ENCODE peak calls at places on chromosome 19, in ten cellular contexts. H, F, L, I, S, U, Q, R, M and B are unnamed samples.

GRCh38 chr19:48635966-48636858 is 967 bp downstream of the DBP start:
- DNase-seq in M (no peak), H (no peak), U (peak; percentile 2), L (no peak), I (no peak), Q (no peak), F (no peak), S (no peak), R (no peak), B (no peak)

GRCh38 chr19:8355631-8356402 is 8.1 kb upstream of the ANGPTL4 start:
- DNase-seq in R (peak; percentile 100), I (no peak), L (no peak), Q (no peak), H (no peak), M (peak; percentile 64), U (peak; percentile 99), S (peak; percentile 40), F (peak; percentile 84), B (peak; percentile 98)

GRCh38 chr19:43311256-43311655 is 41.9 kb upstream of the PSG9 start:
- DNase-seq in L (no peak), I (no peak), Q (no peak), R (no peak), H (no peak), F (no peak), U (no peak), M (no peak), S (no peak), B (no peak)

GRCh38 chr19:15519433-15519976 is 11.2 kb downstream of the CYP4F22 start:
- DNase-seq in R (no peak), I (no peak), U (no peak), S (no peak), F (no peak), H (no peak), M (no peak), Q (no peak), L (no peak), B (no peak)

GRCh38 chr19:5093953-5094718 is 125.2 kb downstream of the KDM4B start:
- DNase-seq in Q (no peak), H (no peak), M (no peak), F (no peak), U (no peak), I (no peak), L (no peak), S (no peak), R (no peak), B (peak; percentile 17)

GRCh38 chr19:53772943-53773342 is 51.2 kb downstream of the NLRP12 start:
- DNase-seq in I (no peak), H (peak; percentile 4), M (peak; percentile 82), S (no peak), R (peak; percentile 9), L (peak; percentile 2), F (peak; percentile 67), Q (peak; percentile 75), U (peak; percentile 61), B (peak; percentile 7)

GRCh38 chr19:51750381-51751124 is 1.1 kb downstream of the FPR1 start:
- DNase-seq in Q (no peak), R (no peak), U (peak; percentile 13), L (no peak), S (no peak), H (no peak), F (no peak), I (no peak), M (no peak), B (peak; percentile 31)

GRCh38 chr19:13198634-13199033 is 48.4 kb downstream of the IER2 start:
- DNase-seq in F (no peak), S (no peak), L (no peak), M (no peak), I (no peak), H (no peak), R (no peak), U (no peak), Q (no peak), B (no peak)

GRCh38 chr19:6271251-6271650 is 8.5 kb downstream of the MLLT1 start:
- DNase-seq in S (no peak), I (no peak), L (no peak), Q (peak; percentile 55), F (peak; percentile 49), R (no peak), M (no peak), H (no peak), U (no peak), B (no peak)

GRCh38 chr19:8662263-8662662 is 31.8 kb downstream of the NFILZ start:
- DNase-seq in R (no peak), Q (no peak), L (no peak), M (no peak), H (no peak), S (no peak), U (no peak), F (no peak), I (no peak), B (no peak)

GRCh38 chr19:48991011-48991609 is 2.0 kb downstream of the GYS1 start:
- DNase-seq in H (no peak), Q (no peak), L (no peak), U (no peak), F (no peak), S (no peak), I (no peak), R (no peak), M (no peak), B (no peak)

GRCh38 chr19:16370671-16371391 is 46.2 kb downstream of the KLF2 start:
- DNase-seq in L (no peak), Q (no peak), M (no peak), I (no peak), H (no peak), S (no peak), U (no peak), R (no peak), F (no peak), B (no peak)

GRCh38 chr19:58218899-58219298 is 9.8 kb upstream of the ZNF544 start:
- DNase-seq in L (no peak), H (no peak), I (no peak), U (peak; percentile 31), S (no peak), F (no peak), Q (peak; percentile 73), M (no peak), R (peak; percentile 4), B (no peak)

GRCh38 chr19:51341976-51342580 is at the start of gene VSIG10L:
- DNase-seq in F (no peak), I (no peak), Q (no peak), U (no peak), H (no peak), M (no peak), S (no peak), R (no peak), L (no peak), B (no peak)

GRCh38 chr19:46629546-46630025 is 4.7 kb upstream of the PTGIR start:
- DNase-seq in U (no peak), S (no peak), H (no peak), L (no peak), F (no peak), Q (no peak), I (no peak), M (no peak), R (no peak), B (no peak)

GRCh38 chr19:34308381-34309367 is 54.3 kb downstream of the GARRE1 start:
- DNase-seq in R (no peak), I (no peak), L (no peak), Q (no peak), S (no peak), U (no peak), M (no peak), H (no peak), F (no peak), B (no peak)

GRCh38 chr19:49746206-49746958 is 16.7 kb downstream of the TSKS start:
- DNase-seq in U (peak; percentile 37), Q (peak; percentile 98), H (no peak), S (no peak), M (no peak), R (no peak), L (no peak), I (peak; percentile 16), F (peak; percentile 37), B (no peak)

GRCh38 chr19:8641908-8642547 is 11.6 kb downstream of the NFILZ start:
- DNase-seq in R (peak; percentile 32), M (peak; percentile 24), Q (no peak), F (peak; percentile 78), I (no peak), U (peak; percentile 51), L (peak; percentile 35), H (no peak), S (no peak), B (no peak)

GRCh38 chr19:15195987-15196682 is 4.7 kb downstream of the NOTCH3 start:
- DNase-seq in H (peak; percentile 41), S (no peak), L (no peak), F (peak; percentile 27), M (no peak), Q (peak; percentile 95), I (no peak), U (no peak), R (no peak), B (no peak)

GRCh38 chr19:6536138-6536671 is 5.4 kb downstream of the TNFSF9 start:
- DNase-seq in H (peak; percentile 35), M (no peak), L (no peak), Q (peak; percentile 84), R (no peak), S (no peak), F (no peak), I (no peak), U (peak; percentile 47), B (no peak)

GRCh38 chr19:10421240-10421948 is 1.1 kb downstream of the PDE4A start:
- DNase-seq in L (no peak), R (no peak), S (no peak), Q (no peak), U (peak; percentile 5), F (no peak), M (no peak), H (no peak), I (no peak), B (no peak)

GRCh38 chr19:39053276-39054090 is 21.1 kb upstream of the FBXO27 start:
- DNase-seq in L (no peak), R (no peak), M (no peak), U (no peak), Q (no peak), H (no peak), F (no peak), S (no peak), I (no peak), B (no peak)

GRCh38 chr19:6720369-6721112 is at the start of gene C3:
- DNase-seq in H (no peak), R (peak; percentile 85), U (peak; percentile 74), F (peak; percentile 89), L (no peak), S (no peak), Q (no peak), I (no peak), M (peak; percentile 83), B (no peak)

GRCh38 chr19:14809272-14810057 is 25.5 kb downstream of the OR7A5 start:
- DNase-seq in F (no peak), U (no peak), I (no peak), Q (no peak), H (no peak), L (no peak), S (no peak), M (no peak), R (no peak), B (no peak)

GRCh38 chr19:33998739-33999345 is 173.5 kb upstream of the LSM14A start:
- DNase-seq in M (no peak), I (no peak), L (no peak), F (peak; percentile 35), U (no peak), Q (no peak), S (no peak), H (no peak), R (peak; percentile 11), B (no peak)

GRCh38 chr19:3272952-3273351 is 48.5 kb downstream of the CELF5 start:
- DNase-seq in M (no peak), I (no peak), S (no peak), R (no peak), H (no peak), U (no peak), L (no peak), F (no peak), Q (no peak), B (no peak)

GRCh38 chr19:11291991-11292390 is 4.0 kb upstream of the TSPAN16 start:
- DNase-seq in R (no peak), Q (no peak), H (no peak), I (no peak), U (no peak), F (no peak), S (no peak), M (no peak), L (no peak), B (no peak)

GRCh38 chr19:35011737-35012682 is 11.9 kb downstream of the GRAMD1A start:
- DNase-seq in R (no peak), S (no peak), U (no peak), H (no peak), L (no peak), Q (no peak), F (no peak), I (no peak), M (no peak), B (no peak)